ENCODE peak calls at places on chromosome 19, in ten cellular contexts. G, E, Q, R, K, Z, O, A, H and S are unnamed samples. For H3K9me3, the result is how much of the 10 kb centered on the place peaks cover.

GRCh38 chr19:2523630-2524311 is 47.8 kb downstream of the GADD45B start:
- DNase-seq in G (no peak), E (peak), Q (peak), R (peak), K (no peak), Z (no peak), O (no peak), A (no peak), H (no peak), S (no peak)

GRCh38 chr19:48676887-48677286 is 4.1 kb upstream of the NTN5 start:
- DNase-seq in G (no peak), E (no peak), Q (no peak), R (no peak), K (no peak), Z (no peak), O (no peak), A (no peak), H (no peak), S (no peak)

GRCh38 chr19:47377208-47377701 is 28.1 kb downstream of the DHX34 start:
- DNase-seq in G (peak), E (no peak), Q (no peak), R (no peak), K (no peak), Z (no peak), O (no peak), A (no peak), H (no peak), S (no peak)

GRCh38 chr19:49801966-49802661 is 11.0 kb downstream of the FUZ start:
- DNase-seq in G (peak), E (peak), Q (peak), R (peak), K (peak), Z (peak), O (peak), A (no peak), H (no peak), S (no peak)

GRCh38 chr19:55212447-55212846 is 3.1 kb upstream of the PTPRH start:
- DNase-seq in G (no peak), E (no peak), Q (peak), R (no peak), K (peak), Z (no peak), O (no peak), A (peak), H (no peak), S (peak)

GRCh38 chr19:13098291-13099072 is 4.2 kb downstream of the LYL1 start:
- DNase-seq in G (peak), E (peak), Q (peak), R (no peak), K (no peak), Z (peak), O (no peak), A (peak), H (no peak), S (no peak)

GRCh38 chr19:38647966-38648788 is 728 bp downstream of the ACTN4 start:
- DNase-seq in G (no peak), E (no peak), Q (peak), R (no peak), K (no peak), Z (no peak), O (no peak), A (no peak), H (no peak), S (no peak)

GRCh38 chr19:10644351-10645007 is 9.7 kb upstream of the ILF3 start:
- DNase-seq in G (peak), E (peak), Q (peak), R (peak), K (no peak), Z (peak), O (peak), A (peak), H (peak), S (peak)

GRCh38 chr19:39078436-39079200 is 5.5 kb upstream of the ACP7 start:
- DNase-seq in G (no peak), E (peak), Q (no peak), R (peak), K (no peak), Z (peak), O (no peak), A (no peak), H (no peak), S (no peak)

GRCh38 chr19:49403404-49404187 is 15.5 kb downstream of the KASH5 start:
- DNase-seq in G (no peak), E (no peak), Q (no peak), R (peak), K (no peak), Z (no peak), O (no peak), A (no peak), H (no peak), S (no peak)

GRCh38 chr19:38971672-38972071 is 3.9 kb downstream of the FBXO17 start:
- DNase-seq in G (no peak), E (no peak), Q (no peak), R (no peak), K (no peak), Z (no peak), O (no peak), A (no peak), H (no peak), S (no peak)

GRCh38 chr19:55673465-55673864 is 1.6 kb upstream of the EPN1 start:
- DNase-seq in G (no peak), E (no peak), Q (no peak), R (no peak), K (no peak), Z (no peak), O (no peak), A (no peak), H (no peak), S (no peak)

GRCh38 chr19:40550951-40551350 is 25.7 kb upstream of the SHKBP1 start:
- DNase-seq in G (no peak), E (no peak), Q (no peak), R (no peak), K (no peak), Z (no peak), O (no peak), A (no peak), H (no peak), S (no peak)

GRCh38 chr19:55406091-55406868 is 1.3 kb downstream of the UBE2S start:
- DNase-seq in G (no peak), E (no peak), Q (no peak), R (no peak), K (no peak), Z (no peak), O (no peak), A (no peak), H (no peak), S (no peak)

GRCh38 chr19:47049307-47049700 is 880 bp upstream of the TMEM160 start:
- DNase-seq in G (no peak), E (peak), Q (peak), R (peak), K (no peak), Z (no peak), O (no peak), A (no peak), H (no peak), S (no peak)

GRCh38 chr19:33456845-33457220 is 64.8 kb downstream of the PEPD start:
- DNase-seq in G (no peak), E (no peak), Q (no peak), R (no peak), K (no peak), Z (no peak), O (peak), A (no peak), H (no peak), S (no peak)

GRCh38 chr19:46021531-46022041 is 1.3 kb downstream of the PGLYRP1 start:
- DNase-seq in G (no peak), E (no peak), Q (peak), R (no peak), K (no peak), Z (no peak), O (no peak), A (no peak), H (no peak), S (no peak)

GRCh38 chr19:48121909-48122371 is 11.3 kb upstream of the PLA2G4C start:
- DNase-seq in G (no peak), E (peak), Q (no peak), R (no peak), K (peak), Z (no peak), O (peak), A (no peak), H (no peak), S (no peak)

GRCh38 chr19:32252333-32252669 is 93.1 kb upstream of the ZNF507 start:
- DNase-seq in G (no peak), E (no peak), Q (no peak), R (no peak), K (no peak), Z (no peak), O (no peak), A (no peak), H (no peak), S (no peak)

GRCh38 chr19:28578208-28578607 is 634.7 kb downstream of the UQCRFS1 start:
- DNase-seq in G (no peak), E (no peak), Q (no peak), R (no peak), K (no peak), Z (no peak), O (no peak), A (no peak), H (no peak), S (no peak)

GRCh38 chr19:2627319-2627829 is 75.1 kb downstream of the GNG7 start:
- DNase-seq in G (peak), E (peak), Q (no peak), R (peak), K (no peak), Z (peak), O (peak), A (no peak), H (no peak), S (no peak)

GRCh38 chr19:58129284-58129683 is 21.3 kb downstream of the ZNF329 start:
- DNase-seq in G (no peak), E (no peak), Q (no peak), R (no peak), K (no peak), Z (no peak), O (no peak), A (no peak), H (no peak), S (no peak)
- H3K9me3 ChIP-seq in G (half or more), E (under half), Q (under half), R (half or more), K (under half), Z (under half), O (half or more), A (half or more), H (half or more), S (half or more)

GRCh38 chr19:30119180-30119920 is 177.3 kb downstream of the URI1 start:
- DNase-seq in G (no peak), E (no peak), Q (no peak), R (no peak), K (no peak), Z (no peak), O (no peak), A (no peak), H (no peak), S (no peak)

GRCh38 chr19:30120860-30121484 is 178.9 kb downstream of the URI1 start:
- DNase-seq in G (no peak), E (no peak), Q (no peak), R (no peak), K (no peak), Z (no peak), O (no peak), A (no peak), H (no peak), S (no peak)

GRCh38 chr19:30123109-30123508 is 181.1 kb downstream of the URI1 start:
- DNase-seq in G (no peak), E (no peak), Q (no peak), R (no peak), K (no peak), Z (no peak), O (no peak), A (no peak), H (no peak), S (no peak)

GRCh38 chr19:30122431-30122830 is 180.4 kb downstream of the URI1 start:
- DNase-seq in G (no peak), E (no peak), Q (no peak), R (no peak), K (no peak), Z (no peak), O (no peak), A (no peak), H (no peak), S (no peak)

DNA sequence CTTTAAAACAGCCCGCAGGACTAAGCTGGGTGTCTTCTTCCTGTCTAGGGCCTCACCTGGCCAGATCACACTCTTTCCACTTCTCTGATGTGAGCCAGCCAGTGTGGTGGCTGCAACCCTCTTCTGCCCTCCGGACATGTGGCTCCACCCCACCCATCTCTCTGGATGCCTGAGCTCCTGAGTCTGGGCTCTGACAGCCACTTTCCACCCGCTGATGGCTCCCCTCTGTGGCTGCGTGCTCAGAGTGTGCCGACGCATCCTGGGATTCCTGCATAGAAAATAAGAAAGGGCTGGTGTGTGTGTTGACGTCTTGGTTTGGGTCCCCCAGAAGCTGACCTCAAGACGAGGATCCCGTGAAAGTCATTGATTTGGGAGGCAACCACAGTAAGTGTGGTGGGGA is 181.6 kb downstream of the URI1 start:
- DNase-seq in G (no peak), E (no peak), Q (no peak), R (no peak), K (no peak), Z (no peak), O (no peak), A (no peak), H (no peak), S (no peak)
- H3K9me3 ChIP-seq in G (under half), E (under half), Q (under half), R (under half), K (under half), Z (under half), O (under half), A (under half), H (under half), S (under half)

DNA sequence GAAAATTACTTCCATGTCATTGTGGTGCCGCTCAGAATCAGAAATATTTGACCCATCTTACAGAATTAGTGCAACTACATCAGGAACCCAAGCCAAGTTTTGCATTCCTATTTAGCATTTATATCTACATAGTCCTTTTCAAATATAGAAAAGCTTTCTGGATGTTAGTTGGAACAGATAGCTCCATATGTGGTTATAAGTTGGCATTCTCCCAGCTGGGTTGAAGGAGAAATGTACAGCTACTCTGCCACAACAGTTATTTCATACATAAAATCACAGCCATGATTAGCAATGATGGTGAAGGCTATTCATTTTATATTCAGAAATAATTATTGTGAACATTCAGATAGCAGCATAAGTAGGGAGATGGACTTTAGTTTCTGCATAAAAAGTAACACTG is 28.2 kb downstream of the HPN start:
- DNase-seq in G (no peak), E (peak), Q (no peak), R (peak), K (no peak), Z (peak), O (no peak), A (no peak), H (no peak), S (no peak)
- H3K9me3 ChIP-seq in G (under half), E (under half), Q (under half), R (under half), K (under half), Z (under half), O (under half), A (under half), H (under half), S (under half)

DNA sequence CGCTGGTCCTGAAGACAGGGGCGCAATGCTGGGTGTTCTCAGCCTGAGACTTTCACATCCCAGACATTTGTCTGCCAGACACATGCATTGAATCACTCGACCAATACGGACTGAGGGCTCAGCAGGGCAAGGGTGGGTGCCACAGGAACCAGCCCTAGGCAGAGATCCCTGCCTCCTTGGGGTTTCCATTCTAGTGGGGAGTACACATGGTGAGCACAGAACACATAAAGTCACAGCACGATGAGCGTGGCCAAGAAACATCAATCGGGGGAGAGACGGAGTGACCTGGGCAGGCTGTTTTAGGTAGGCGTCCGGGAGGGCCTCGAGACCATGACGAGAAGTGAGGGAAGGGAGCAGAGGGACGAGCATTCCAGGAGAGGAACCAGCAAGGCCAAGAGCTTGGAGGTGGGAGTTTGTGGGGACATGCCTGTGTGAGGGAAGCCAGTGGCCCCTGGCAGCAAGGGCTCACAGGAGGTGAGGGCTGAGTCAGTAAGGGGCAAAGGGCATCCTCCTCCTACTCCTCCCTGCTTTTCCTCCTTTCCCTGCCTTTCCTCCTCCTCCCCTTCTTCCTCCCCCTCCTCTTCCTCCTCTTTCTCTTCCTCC is 126.3 kb upstream of the PEG3 start:
- DNase-seq in G (no peak), E (no peak), Q (no peak), R (no peak), K (no peak), Z (no peak), O (no peak), A (no peak), H (no peak), S (no peak)
- H3K9me3 ChIP-seq in G (under half), E (under half), Q (under half), R (under half), K (under half), Z (under half), O (under half), A (under half), H (under half), S (under half)

DNA sequence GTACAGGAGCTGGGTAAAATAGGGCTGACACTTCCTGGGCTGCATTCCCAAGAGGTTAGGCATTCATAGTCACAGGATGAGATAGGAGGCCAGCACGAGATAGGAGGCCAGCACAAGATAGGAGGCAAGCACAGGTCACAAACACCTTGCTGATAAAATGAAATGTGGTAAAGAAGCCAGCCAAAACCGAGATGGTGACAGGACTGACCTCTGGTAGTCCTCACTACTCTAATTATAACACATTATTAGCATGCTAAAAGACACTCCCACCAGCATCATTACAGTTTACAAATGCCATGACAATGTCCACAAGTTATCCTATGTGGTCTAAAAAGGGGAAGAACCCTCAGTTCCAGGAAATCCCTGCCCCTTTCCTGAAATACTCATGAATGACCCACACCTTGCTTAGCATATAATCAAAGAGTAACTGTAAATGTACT is 20.9 kb upstream of the IGSF23 start:
- DNase-seq in G (no peak), E (no peak), Q (no peak), R (no peak), K (no peak), Z (no peak), O (no peak), A (no peak), H (no peak), S (no peak)
- H3K9me3 ChIP-seq in G (under half), E (under half), Q (under half), R (under half), K (under half), Z (under half), O (under half), A (under half), H (under half), S (under half)

GRCh38 chr19:6888967-6889366 is 1.6 kb downstream of the ADGRE1 start:
- DNase-seq in G (no peak), E (no peak), Q (no peak), R (no peak), K (no peak), Z (no peak), O (no peak), A (no peak), H (no peak), S (no peak)
- H3K9me3 ChIP-seq in G (under half), E (under half), Q (under half), R (under half), K (under half), Z (under half), O (under half), A (under half), H (under half), S (under half)

DNA sequence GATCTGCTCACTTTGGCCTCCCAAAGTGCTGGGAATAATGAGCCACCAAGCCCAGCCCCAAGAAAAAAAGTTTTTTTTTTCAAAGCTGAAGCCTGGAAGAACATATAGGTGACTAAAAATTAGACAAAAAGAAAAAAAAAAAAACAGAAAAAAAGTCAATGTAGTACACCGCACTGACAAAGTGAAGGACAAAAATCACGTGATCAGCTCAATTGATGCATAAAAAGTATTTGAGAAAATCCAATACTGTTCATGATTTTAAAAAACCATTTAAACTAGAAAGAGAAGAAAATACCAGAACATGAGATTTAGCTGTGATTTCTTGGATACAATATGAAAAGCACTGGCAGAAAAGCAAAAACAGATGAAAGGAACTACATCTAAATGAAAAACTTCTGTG is 10.5 kb upstream of the ERVV-2 start:
- DNase-seq in G (no peak), E (no peak), Q (no peak), R (no peak), K (no peak), Z (no peak), O (no peak), A (no peak), H (no peak), S (no peak)
- H3K9me3 ChIP-seq in G (under half), E (under half), Q (under half), R (under half), K (under half), Z (under half), O (under half), A (under half), H (under half), S (under half)